ENCODE peak calls at places on chromosomes 16 and 17, in eight cellular contexts. O is AG10803, P is kidney, V is thoracic aorta, J is skeletal muscle cell, W is small intestine, A is heart left ventricle, X is fibroblast of lung. R is an unnamed sample.

GRCh38 chr17:75872434-75873351 is 5.7 kb downstream of the TRIM47 start:
- DNase-seq in O (peak; percentile 82), P (peak; percentile 93), V (no peak), J (no peak), W (peak; percentile 62), A (peak; percentile 92), X (peak; percentile 70), R (peak; percentile 68)

GRCh38 chr17:79045001-79045729 is 21.2 kb downstream of the C1QTNF1 start:
- DNase-seq in O (no peak), P (no peak), V (no peak), J (no peak), W (no peak), A (no peak), X (no peak), R (no peak)

GRCh38 chr17:64331366-64331765 is 59.3 kb downstream of the PECAM1 start:
- DNase-seq in O (no peak), P (no peak), V (no peak), J (no peak), W (no peak), A (peak; percentile 20), X (no peak), R (no peak)

GRCh38 chr17:79597996-79598557 is 12.8 kb downstream of the RBFOX3 start:
- DNase-seq in O (no peak), P (no peak), V (no peak), J (no peak), W (no peak), A (no peak), X (no peak), R (no peak)

GRCh38 chr16:77190190-77190477 is 856 bp upstream of the MON1B start:
- DNase-seq in O (no peak), P (no peak), V (no peak), J (no peak), W (no peak), A (no peak), X (no peak), R (no peak)

GRCh38 chr17:17186051-17186450 is 20.1 kb downstream of the PLD6 start:
- DNase-seq in O (no peak), P (no peak), V (no peak), J (no peak), W (peak; percentile 21), A (no peak), X (peak; percentile 24), R (no peak)

GRCh38 chr17:18158022-18158600 is 25.5 kb upstream of the ALKBH5 start:
- DNase-seq in O (peak; percentile 85), P (peak; percentile 99), V (peak; percentile 88), J (peak; percentile 74), W (peak; percentile 91), A (peak; percentile 93), X (peak; percentile 87), R (peak; percentile 48)

GRCh38 chr16:80946481-80946880 is 60.2 kb downstream of the CMC2 start:
- DNase-seq in O (peak; percentile 17), P (no peak), V (no peak), J (peak; percentile 25), W (no peak), A (no peak), X (no peak), R (no peak)

GRCh38 chr17:13030459-13031305 is 12.9 kb upstream of the ELAC2 start:
- DNase-seq in O (peak; percentile 64), P (no peak), V (no peak), J (no peak), W (peak; percentile 43), A (no peak), X (peak; percentile 35), R (peak; percentile 11)

GRCh38 chr17:78120971-78121800 is 7.4 kb downstream of the TMC6 start:
- DNase-seq in O (no peak), P (peak; percentile 77), V (no peak), J (no peak), W (peak; percentile 56), A (no peak), X (no peak), R (no peak)

GRCh38 chr17:75504347-75505151 is 10.8 kb downstream of the CASKIN2 start:
- DNase-seq in O (peak; percentile 6), P (no peak), V (no peak), J (no peak), W (peak; percentile 58), A (peak; percentile 39), X (no peak), R (no peak)

GRCh38 chr17:35914354-35914753 is 16.2 kb downstream of the RDM1 start:
- DNase-seq in O (no peak), P (no peak), V (no peak), J (no peak), W (no peak), A (no peak), X (no peak), R (no peak)

GRCh38 chr17:40326014-40326831 is 17.2 kb downstream of the RARA start:
- DNase-seq in O (no peak), P (peak; percentile 69), V (no peak), J (no peak), W (no peak), A (peak; percentile 28), X (no peak), R (no peak)

GRCh38 chr16:27429981-27430441 is 28.0 kb downstream of the IL21R start:
- DNase-seq in O (no peak), P (peak; percentile 70), V (no peak), J (no peak), W (no peak), A (no peak), X (no peak), R (no peak)

GRCh38 chr16:27724491-27724878 is 174.5 kb downstream of the KATNIP start:
- DNase-seq in O (peak; percentile 50), P (peak; percentile 38), V (no peak), J (no peak), W (peak; percentile 29), A (no peak), X (no peak), R (no peak)

GRCh38 chr16:31435341-31436220 is 7.0 kb downstream of the ZNF843 start:
- DNase-seq in O (no peak), P (peak; percentile 31), V (no peak), J (no peak), W (no peak), A (no peak), X (no peak), R (no peak)

GRCh38 chr16:11562411-11562810 is 24.3 kb downstream of the LITAF start:
- DNase-seq in O (no peak), P (no peak), V (no peak), J (no peak), W (no peak), A (no peak), X (no peak), R (no peak)

GRCh38 chr16:75580-76501 is 2.2 kb upstream of the MPG start:
- DNase-seq in O (peak; percentile 93), P (peak; percentile 91), V (no peak), J (peak; percentile 71), W (no peak), A (peak; percentile 90), X (peak; percentile 79), R (no peak)

DNA sequence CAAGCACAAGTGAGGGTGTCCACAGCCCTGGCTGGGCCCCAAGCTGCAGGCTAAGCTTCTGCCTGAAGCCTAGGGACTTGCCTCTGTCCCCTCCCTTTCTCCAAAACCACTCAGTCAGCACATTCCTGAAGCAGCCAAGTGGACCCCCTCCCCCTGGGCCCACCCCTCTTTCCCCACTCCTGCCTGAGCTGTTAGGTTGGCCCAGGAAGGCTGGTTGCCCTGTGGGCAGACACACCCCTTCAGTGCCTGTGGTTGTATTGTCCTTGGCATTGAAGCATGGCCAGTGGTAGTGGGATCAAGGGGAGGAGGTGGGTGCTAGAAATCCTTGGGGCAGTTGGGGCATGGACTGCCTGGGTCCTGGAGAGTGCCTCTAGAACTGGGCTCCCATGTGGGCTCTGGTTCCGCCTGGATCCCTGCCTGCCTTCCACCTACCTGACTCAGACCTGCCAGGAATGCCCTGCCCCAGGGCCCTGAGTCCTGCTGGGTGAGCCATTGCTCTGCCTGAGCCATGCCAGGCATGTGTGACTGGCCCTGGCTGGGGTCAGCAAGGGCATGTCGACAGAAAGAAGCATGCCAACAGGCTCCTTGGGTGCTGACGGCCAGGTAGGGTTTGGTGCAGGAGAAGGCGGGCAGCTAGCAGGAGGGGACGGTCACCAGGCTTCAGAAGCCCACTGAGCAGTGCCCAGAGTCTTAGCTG is 2.1 kb downstream of the TRAF4 start:
- DNase-seq in O (no peak), P (peak; percentile 93), V (no peak), J (no peak), W (peak; percentile 76), A (no peak), X (no peak), R (peak; percentile 21)
- H3K4me3 ChIP-seq in O (peak overlapping the region; percentile 88), P (peak overlapping the region; percentile 59), V (peak overlapping the region; percentile 88), J (peak overlapping the region; percentile 89), W (peak overlapping the region; percentile 9), A (no peak overlapping the region), X (peak overlapping the region; percentile 96), R (peak overlapping the region; percentile 94)

DNA sequence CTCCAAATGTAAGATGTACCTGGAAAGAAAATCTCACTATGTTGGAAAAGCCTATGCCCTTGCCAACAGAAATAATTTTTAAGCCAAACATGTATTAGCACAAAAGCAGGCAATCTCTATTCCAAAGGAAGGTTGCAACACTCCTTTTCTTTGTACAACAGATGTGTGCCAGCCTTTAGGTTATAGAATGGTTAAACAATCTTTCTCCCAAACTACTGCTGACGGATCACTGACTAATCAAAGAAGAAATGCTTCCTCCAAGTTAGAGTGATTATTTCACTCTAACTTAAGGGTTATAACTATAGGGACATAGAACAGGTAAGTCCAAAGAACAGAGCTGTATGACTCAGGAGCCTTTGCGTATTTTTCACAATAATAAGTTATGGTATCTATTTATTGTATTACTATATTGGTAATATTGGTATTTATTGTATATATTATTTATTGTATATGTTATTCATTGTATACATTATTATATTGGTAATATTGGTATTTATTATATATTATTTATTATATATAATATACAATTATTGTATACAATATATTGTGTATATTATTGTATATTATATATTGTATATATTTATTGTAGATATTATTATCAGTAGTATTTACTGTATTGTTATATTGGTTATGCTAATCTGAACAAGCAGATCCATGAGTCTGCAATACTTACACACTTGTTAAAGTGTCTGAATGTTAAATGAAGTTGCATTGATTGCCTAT is 36.7 kb upstream of the ABCA5 start:
- DNase-seq in O (no peak), P (no peak), V (no peak), J (no peak), W (peak; percentile 56), A (no peak), X (no peak), R (no peak)
- H3K4me3 ChIP-seq in O (no peak overlapping the region), P (no peak overlapping the region), V (no peak overlapping the region), J (no peak overlapping the region), W (no peak overlapping the region), A (no peak overlapping the region), X (no peak overlapping the region), R (no peak overlapping the region)

GRCh38 chr17:44527102-44527501 is 23.9 kb upstream of the GPATCH8 start:
- DNase-seq in O (no peak), P (no peak), V (no peak), J (no peak), W (no peak), A (no peak), X (no peak), R (no peak)
- H3K4me3 ChIP-seq in O (no peak overlapping the region), P (no peak overlapping the region), V (no peak overlapping the region), J (no peak overlapping the region), W (no peak overlapping the region), A (no peak overlapping the region), X (no peak overlapping the region), R (no peak overlapping the region)

DNA sequence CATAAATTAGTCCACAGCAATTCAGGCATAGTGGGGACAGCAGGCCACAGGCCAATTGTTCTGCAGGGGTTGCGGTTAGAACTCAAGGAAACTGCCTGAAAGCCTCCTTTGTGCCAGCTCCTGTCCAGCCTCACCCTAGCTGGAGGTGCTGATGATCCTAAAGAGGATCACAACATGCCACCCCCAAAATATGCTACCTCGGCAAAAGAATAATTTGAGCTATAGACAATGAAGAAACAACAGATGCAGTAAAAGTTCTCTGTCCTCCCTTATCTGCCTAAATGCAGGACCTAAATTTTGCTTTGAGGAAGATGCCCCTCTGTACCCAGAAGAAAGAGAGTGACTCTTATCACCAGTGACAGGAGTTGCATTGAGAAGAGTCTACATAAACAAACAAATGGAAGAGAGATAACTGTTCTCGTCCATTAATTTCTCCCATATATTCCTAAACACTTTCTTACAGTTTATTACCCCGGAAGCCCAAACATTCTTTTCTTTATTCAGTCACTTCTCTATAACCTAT is 14.7 kb downstream of the ALOX15 start:
- DNase-seq in O (no peak), P (no peak), V (no peak), J (no peak), W (no peak), A (no peak), X (no peak), R (no peak)
- H3K4me3 ChIP-seq in O (no peak overlapping the region), P (no peak overlapping the region), V (no peak overlapping the region), J (no peak overlapping the region), W (no peak overlapping the region), A (no peak overlapping the region), X (no peak overlapping the region), R (no peak overlapping the region)